ENCODE peak calls at places on chromosomes 11 and 22, in five cellular contexts. One of them, this sample, is unnamed.

GRCh38 chr11:83064011-83064410 is 7.7 kb downstream of the RAB30 start:
- DNase-seq in MCF 10A: no peak
- DNase-seq in HCT116: no peak
- DNase-seq in tibial nerve: no peak
- DNase-seq in GM10248: no peak
- DNase-seq in this sample: no peak

GRCh38 chr22:27252282-27253049 is 549.1 kb downstream of the MN1 start:
- DNase-seq in MCF 10A: peak; percentile 75
- DNase-seq in HCT116: no peak
- DNase-seq in tibial nerve: peak; percentile 50
- DNase-seq in GM10248: no peak
- DNase-seq in this sample: no peak

GRCh38 chr11:9118277-9118676 is 26.9 kb upstream of the SCUBE2 start:
- DNase-seq in MCF 10A: no peak
- DNase-seq in HCT116: no peak
- DNase-seq in tibial nerve: no peak
- DNase-seq in GM10248: no peak
- DNase-seq in this sample: no peak

GRCh38 chr11:19756675-19757475 is 44.2 kb downstream of the NAV2 start:
- DNase-seq in MCF 10A: no peak
- DNase-seq in HCT116: no peak
- DNase-seq in tibial nerve: no peak
- DNase-seq in GM10248: no peak
- DNase-seq in this sample: no peak

GRCh38 chr11:75311858-75312288 is 39.6 kb downstream of the ARRB1 start:
- DNase-seq in MCF 10A: peak; percentile 16
- DNase-seq in HCT116: no peak
- DNase-seq in tibial nerve: peak; percentile 86
- DNase-seq in GM10248: no peak
- DNase-seq in this sample: no peak

GRCh38 chr11:120122921-120123683 is 14.8 kb downstream of the TRIM29 start:
- DNase-seq in MCF 10A: no peak
- DNase-seq in HCT116: no peak
- DNase-seq in tibial nerve: no peak
- DNase-seq in GM10248: no peak
- DNase-seq in this sample: no peak

GRCh38 chr22:41530612-41531421 is 13.5 kb downstream of the POLR3H start:
- DNase-seq in MCF 10A: no peak
- DNase-seq in HCT116: no peak
- DNase-seq in tibial nerve: no peak
- DNase-seq in GM10248: no peak
- DNase-seq in this sample: no peak

GRCh38 chr22:44924724-44925123 is 85.1 kb downstream of the PHF21B start:
- DNase-seq in MCF 10A: no peak
- DNase-seq in HCT116: no peak
- DNase-seq in tibial nerve: no peak
- DNase-seq in GM10248: no peak
- DNase-seq in this sample: no peak

GRCh38 chr22:20027966-20028854 is 7.3 kb downstream of the TANGO2 start:
- DNase-seq in MCF 10A: peak; percentile 44
- DNase-seq in HCT116: no peak
- DNase-seq in tibial nerve: no peak
- DNase-seq in GM10248: no peak
- DNase-seq in this sample: no peak

GRCh38 chr11:91997178-91997577 is 227.4 kb upstream of the FAT3 start:
- DNase-seq in MCF 10A: no peak
- DNase-seq in HCT116: no peak
- DNase-seq in tibial nerve: no peak
- DNase-seq in GM10248: no peak
- DNase-seq in this sample: no peak

GRCh38 chr22:29944339-29944738 is 61.4 kb downstream of the MTMR3 start:
- DNase-seq in MCF 10A: no peak
- DNase-seq in HCT116: no peak
- DNase-seq in tibial nerve: no peak
- DNase-seq in GM10248: no peak
- DNase-seq in this sample: no peak

GRCh38 chr11:30254307-30255298 is 23.8 kb downstream of the FSHB start:
- DNase-seq in MCF 10A: no peak
- DNase-seq in HCT116: no peak
- DNase-seq in tibial nerve: no peak
- DNase-seq in GM10248: no peak
- DNase-seq in this sample: no peak

GRCh38 chr22:43446037-43446803 is 34.4 kb downstream of the MPPED1 start:
- DNase-seq in MCF 10A: no peak
- DNase-seq in HCT116: no peak
- DNase-seq in tibial nerve: no peak
- DNase-seq in GM10248: no peak
- DNase-seq in this sample: no peak

GRCh38 chr11:28401446-28401845 is 293.3 kb downstream of the METTL15 start:
- DNase-seq in MCF 10A: no peak
- DNase-seq in HCT116: no peak
- DNase-seq in tibial nerve: no peak
- DNase-seq in GM10248: no peak
- DNase-seq in this sample: no peak

GRCh38 chr11:96082002-96082899 is 158.3 kb upstream of the MTMR2 start:
- DNase-seq in MCF 10A: no peak
- DNase-seq in HCT116: no peak
- DNase-seq in tibial nerve: no peak
- DNase-seq in GM10248: no peak
- DNase-seq in this sample: no peak

GRCh38 chr11:63427971-63428508 is 58.5 kb downstream of the SLC22A9 start:
- DNase-seq in MCF 10A: no peak
- DNase-seq in HCT116: no peak
- DNase-seq in tibial nerve: no peak
- DNase-seq in GM10248: no peak
- DNase-seq in this sample: no peak
- TF ChIP-seq CTCF in MCF 10A: no peak
- TF ChIP-seq CTCF in HCT116: no peak
- TF ChIP-seq CTCF in tibial nerve: no peak
- TF ChIP-seq CTCF in GM10248: no peak
- TF ChIP-seq CTCF in this sample: no peak

GRCh38 chr22:50716291-50717024 is 21.5 kb upstream of the ACR start:
- DNase-seq in MCF 10A: no peak
- DNase-seq in HCT116: no peak
- DNase-seq in tibial nerve: no peak
- DNase-seq in GM10248: no peak
- DNase-seq in this sample: no peak

GRCh38 chr22:50718352-50718709 is 19.7 kb upstream of the ACR start:
- DNase-seq in MCF 10A: no peak
- DNase-seq in HCT116: no peak
- DNase-seq in tibial nerve: no peak
- DNase-seq in GM10248: no peak
- DNase-seq in this sample: no peak

GRCh38 chr22:50715776-50716175 is 22.2 kb upstream of the ACR start:
- DNase-seq in MCF 10A: no peak
- DNase-seq in HCT116: no peak
- DNase-seq in tibial nerve: no peak
- DNase-seq in GM10248: no peak
- DNase-seq in this sample: no peak

GRCh38 chr22:50719814-50720300 is 18.1 kb upstream of the ACR start:
- DNase-seq in MCF 10A: no peak
- DNase-seq in HCT116: no peak
- DNase-seq in tibial nerve: no peak
- DNase-seq in GM10248: no peak
- DNase-seq in this sample: no peak

DNA sequence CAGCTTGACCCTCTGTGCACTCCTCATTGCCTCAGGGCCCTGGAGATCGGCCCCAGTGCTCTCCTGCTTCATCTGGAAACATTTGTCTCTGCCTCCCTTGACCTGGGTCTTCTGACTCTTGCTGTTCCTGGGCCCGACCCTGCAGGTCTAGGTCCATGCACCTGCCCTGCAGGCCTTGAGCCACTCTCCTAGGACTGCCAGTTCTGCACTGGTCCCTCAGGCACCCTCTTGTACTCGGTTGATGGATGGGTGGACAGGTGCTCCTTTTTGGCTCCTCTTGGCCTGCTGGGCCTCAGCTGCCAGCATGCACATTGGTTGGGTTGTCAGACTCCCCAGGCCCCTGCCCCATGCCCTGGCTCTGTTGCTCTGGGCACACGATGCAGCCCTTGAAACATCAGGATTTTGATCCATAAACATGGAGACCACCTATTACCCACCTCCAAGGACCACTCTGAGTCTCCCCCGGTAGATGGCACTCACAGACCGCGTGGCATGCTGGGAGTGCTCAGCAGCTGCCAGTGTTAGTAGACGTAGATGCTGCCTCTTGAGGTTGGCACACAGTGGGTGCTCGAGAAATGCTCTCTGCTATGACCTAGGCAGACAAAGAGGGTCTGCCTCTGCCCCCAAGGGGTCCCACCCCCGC is 20.2 kb upstream of the ACR start:
- DNase-seq in MCF 10A: no peak
- DNase-seq in HCT116: no peak
- DNase-seq in tibial nerve: no peak
- DNase-seq in GM10248: no peak
- DNase-seq in this sample: no peak
- TF ChIP-seq CTCF in MCF 10A: no peak
- TF ChIP-seq CTCF in HCT116: no peak
- TF ChIP-seq CTCF in tibial nerve: no peak
- TF ChIP-seq CTCF in GM10248: no peak
- TF ChIP-seq CTCF in this sample: no peak

DNA sequence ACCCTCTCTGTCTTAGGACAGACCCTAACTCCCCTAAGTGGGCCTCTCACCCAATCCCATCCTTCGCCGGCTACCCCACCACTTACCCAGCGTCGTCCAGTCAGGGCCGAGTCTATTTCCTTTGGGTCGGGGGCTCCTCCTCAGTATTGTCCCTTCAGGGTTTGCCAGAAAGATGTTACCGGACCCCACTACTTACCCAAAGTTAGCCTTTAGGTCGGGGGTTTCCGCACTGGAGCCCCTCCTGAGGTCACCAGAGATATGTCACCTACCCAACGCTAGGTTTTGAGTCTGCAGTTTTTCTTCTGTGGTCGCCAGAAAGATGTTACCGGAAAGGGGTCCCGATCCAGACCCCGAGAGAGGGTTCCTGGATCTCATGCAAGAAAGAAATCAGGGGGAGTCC is 17.9 kb upstream of the B4GALNT4 start:
- DNase-seq in MCF 10A: no peak
- DNase-seq in HCT116: no peak
- DNase-seq in tibial nerve: no peak
- DNase-seq in GM10248: no peak
- DNase-seq in this sample: no peak
- TF ChIP-seq CTCF in MCF 10A: no peak
- TF ChIP-seq CTCF in HCT116: no peak
- TF ChIP-seq CTCF in tibial nerve: no peak
- TF ChIP-seq CTCF in GM10248: no peak
- TF ChIP-seq CTCF in this sample: no peak

DNA sequence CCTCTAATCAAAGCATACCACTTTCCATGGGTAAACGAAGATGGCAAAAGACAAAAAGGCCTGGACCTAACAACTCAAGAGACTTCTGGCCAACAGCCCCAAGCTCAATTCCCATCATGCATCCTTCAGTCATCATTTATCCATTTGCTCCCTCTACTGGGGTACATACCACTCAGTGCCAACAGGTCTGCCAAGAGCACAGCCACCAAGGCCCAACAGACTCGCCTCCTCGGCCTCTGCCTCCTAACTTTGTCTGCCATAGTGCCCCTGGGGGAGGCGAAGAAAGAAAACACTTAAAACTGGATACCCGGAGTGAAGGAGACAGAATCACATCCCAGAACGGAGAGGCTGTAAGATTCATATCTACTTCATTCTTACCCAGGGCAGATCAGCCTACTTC is 1.1 kb downstream of the HYOU1 start:
- DNase-seq in MCF 10A: peak; percentile 19
- DNase-seq in HCT116: peak; percentile 42
- DNase-seq in tibial nerve: no peak
- DNase-seq in GM10248: no peak
- DNase-seq in this sample: no peak
- TF ChIP-seq CTCF in MCF 10A: no peak
- TF ChIP-seq CTCF in HCT116: no peak
- TF ChIP-seq CTCF in tibial nerve: no peak
- TF ChIP-seq CTCF in GM10248: peak; percentile 23
- TF ChIP-seq CTCF in this sample: no peak

DNA sequence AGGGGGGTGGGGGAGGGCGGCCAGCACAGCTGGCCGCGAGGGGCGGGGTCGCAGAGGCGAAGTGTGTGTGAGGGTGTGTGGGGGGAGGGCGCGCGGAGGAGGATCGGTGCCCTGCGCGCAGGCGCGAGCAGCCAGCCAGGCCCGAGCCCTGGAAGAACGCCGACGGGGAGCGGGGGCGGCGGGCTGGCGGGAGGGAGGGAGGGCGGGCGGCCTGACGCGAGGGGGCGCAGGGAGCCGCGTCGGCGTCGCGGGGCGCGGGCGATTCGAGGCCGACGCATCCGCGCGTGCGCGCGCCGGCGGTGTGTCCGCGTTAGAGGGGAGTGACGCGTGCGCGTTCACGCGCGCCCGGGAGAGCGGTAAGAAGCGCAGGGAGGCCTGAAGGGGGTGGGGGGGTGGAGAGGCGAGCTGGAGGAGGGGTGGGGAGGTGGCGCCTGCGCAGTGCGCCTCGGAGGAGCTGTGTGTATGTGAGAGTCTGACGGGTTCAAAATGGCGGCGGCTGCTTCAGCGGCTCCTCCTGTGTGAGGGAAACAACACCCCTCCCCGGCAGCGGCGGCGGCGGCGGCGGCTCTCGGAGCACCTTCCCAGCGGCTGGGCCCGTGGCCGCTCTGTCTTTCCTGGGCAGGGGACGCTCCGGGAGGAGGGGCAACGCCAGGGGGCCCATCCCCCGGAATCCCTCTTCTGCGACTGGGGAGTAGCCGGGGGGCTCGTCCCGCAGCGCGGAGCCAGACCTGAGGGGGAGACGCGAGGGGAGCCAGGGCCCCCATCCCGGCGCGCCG is at the start of gene KDM2A:
- DNase-seq in MCF 10A: peak; percentile 97
- DNase-seq in HCT116: peak; percentile 96
- DNase-seq in tibial nerve: peak; percentile 96
- DNase-seq in GM10248: peak; percentile 99
- DNase-seq in this sample: peak; percentile 94
- TF ChIP-seq CTCF in MCF 10A: peak; percentile 8
- TF ChIP-seq CTCF in HCT116: no peak
- TF ChIP-seq CTCF in tibial nerve: peak; percentile 27
- TF ChIP-seq CTCF in GM10248: peak; percentile 26
- TF ChIP-seq CTCF in this sample: peak; percentile 22

This sample was measured in natural killer cell.